ENCODE peak calls at places on chromosomes 13 and 19, in four cellular contexts. One of them, this sample, is unnamed.
A peak's percentile ranks its signal among the peaks of the same experiment; 100 is the strongest.

GRCh38 chr13:94705081-94705751 is 7.1 kb downstream of the SOX21 start:
- DNase-seq in tibial nerve: no peak
- DNase-seq in colonic mucosa: no peak
- DNase-seq in IMR-90: no peak
- DNase-seq in this sample: no peak

GRCh38 chr19:49890349-49891311 is 6.1 kb downstream of the IL4I1 start:
- DNase-seq in tibial nerve: no peak
- DNase-seq in colonic mucosa: peak; percentile 69
- DNase-seq in IMR-90: no peak
- DNase-seq in this sample: peak; percentile 78

GRCh38 chr13:100490692-100491091 is 97.9 kb downstream of the GGACT start:
- DNase-seq in IMR-90: no peak
- DNase-seq in tibial nerve: no peak
- DNase-seq in colonic mucosa: no peak
- DNase-seq in this sample: no peak

GRCh38 chr19:44653977-44654784 is 10.5 kb downstream of the PVR start:
- DNase-seq in IMR-90: peak; percentile 43
- DNase-seq in tibial nerve: peak; percentile 61
- DNase-seq in colonic mucosa: peak; percentile 87
- DNase-seq in this sample: peak; percentile 86

GRCh38 chr19:42552086-42553065 is 24.1 kb upstream of the CEACAM1 start:
- DNase-seq in tibial nerve: no peak
- DNase-seq in IMR-90: no peak
- DNase-seq in colonic mucosa: no peak
- DNase-seq in this sample: no peak

GRCh38 chr13:106089251-106089940 is 446.1 kb downstream of the EFNB2 start:
- DNase-seq in colonic mucosa: no peak
- DNase-seq in IMR-90: no peak
- DNase-seq in tibial nerve: no peak
- DNase-seq in this sample: no peak

GRCh38 chr13:39616087-39616694 is 13.2 kb upstream of the LHFPL6 start:
- DNase-seq in IMR-90: peak; percentile 68
- DNase-seq in tibial nerve: no peak
- DNase-seq in colonic mucosa: peak; percentile 49
- DNase-seq in this sample: peak; percentile 58

GRCh38 chr13:98311200-98311548 is 134.1 kb upstream of the RNF113B start:
- DNase-seq in tibial nerve: no peak
- DNase-seq in colonic mucosa: no peak
- DNase-seq in IMR-90: no peak
- DNase-seq in this sample: no peak

GRCh38 chr13:59510377-59510776 is 653.4 kb downstream of the DIAPH3 start:
- DNase-seq in colonic mucosa: no peak
- DNase-seq in tibial nerve: no peak
- DNase-seq in IMR-90: no peak
- DNase-seq in this sample: no peak

GRCh38 chr13:43529796-43530195 is 257.0 kb downstream of the ENOX1 start:
- DNase-seq in IMR-90: no peak
- DNase-seq in tibial nerve: no peak
- DNase-seq in colonic mucosa: no peak
- DNase-seq in this sample: no peak

GRCh38 chr19:2497186-2497585 is 21.3 kb downstream of the GADD45B start:
- DNase-seq in IMR-90: no peak
- DNase-seq in tibial nerve: no peak
- DNase-seq in colonic mucosa: no peak
- DNase-seq in this sample: no peak

GRCh38 chr19:2034729-2035589 is 16.1 kb downstream of the MKNK2 start:
- DNase-seq in colonic mucosa: peak; percentile 91
- DNase-seq in tibial nerve: peak; percentile 53
- DNase-seq in IMR-90: peak; percentile 8
- DNase-seq in this sample: peak; percentile 93

GRCh38 chr19:53881482-53882390 is at the start of gene PRKCG:
- DNase-seq in tibial nerve: no peak
- DNase-seq in colonic mucosa: peak; percentile 52
- DNase-seq in IMR-90: no peak
- DNase-seq in this sample: peak; percentile 76

GRCh38 chr19:29705706-29706105 is 9.4 kb downstream of the C19orf12 start:
- DNase-seq in IMR-90: no peak
- DNase-seq in tibial nerve: no peak
- DNase-seq in colonic mucosa: no peak
- DNase-seq in this sample: no peak

GRCh38 chr19:57803265-57803593 is 11.5 kb downstream of the ZNF552 start:
- DNase-seq in IMR-90: no peak
- DNase-seq in colonic mucosa: no peak
- DNase-seq in tibial nerve: no peak
- DNase-seq in this sample: no peak

GRCh38 chr19:11722414-11722813 is 16.3 kb downstream of the ZNF823 start:
- DNase-seq in tibial nerve: no peak
- DNase-seq in IMR-90: no peak
- DNase-seq in colonic mucosa: no peak
- DNase-seq in this sample: no peak

DNA sequence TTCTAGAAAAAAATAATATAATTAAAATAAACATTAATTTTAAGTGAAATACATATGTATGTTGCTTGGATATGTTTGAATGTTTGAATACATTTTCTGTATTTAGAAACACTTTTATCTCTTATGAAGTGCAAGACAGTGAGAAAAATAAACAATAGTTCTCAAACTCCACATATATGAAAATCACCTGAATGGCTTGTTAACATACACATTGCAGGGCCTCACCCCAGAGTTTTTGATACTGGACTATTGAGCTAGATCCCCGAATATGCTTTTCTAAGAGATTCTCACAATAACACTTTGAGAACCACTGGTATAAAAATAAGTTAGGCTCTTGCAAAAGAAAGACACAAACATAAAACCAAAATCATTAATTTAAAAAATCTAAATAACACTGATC is 1570.3 kb upstream of the PRR20A start:
- DNase-seq in colonic mucosa: no peak
- DNase-seq in IMR-90: no peak
- DNase-seq in tibial nerve: no peak
- DNase-seq in this sample: no peak
- H3K4me1 ChIP-seq in colonic mucosa: no peaks in the 10 kb centered on the region
- H3K4me1 ChIP-seq in IMR-90: no peaks in the 10 kb centered on the region
- H3K4me1 ChIP-seq in tibial nerve: no peaks in the 10 kb centered on the region
- H3K4me1 ChIP-seq in this sample: no peaks in the 10 kb centered on the region

DNA sequence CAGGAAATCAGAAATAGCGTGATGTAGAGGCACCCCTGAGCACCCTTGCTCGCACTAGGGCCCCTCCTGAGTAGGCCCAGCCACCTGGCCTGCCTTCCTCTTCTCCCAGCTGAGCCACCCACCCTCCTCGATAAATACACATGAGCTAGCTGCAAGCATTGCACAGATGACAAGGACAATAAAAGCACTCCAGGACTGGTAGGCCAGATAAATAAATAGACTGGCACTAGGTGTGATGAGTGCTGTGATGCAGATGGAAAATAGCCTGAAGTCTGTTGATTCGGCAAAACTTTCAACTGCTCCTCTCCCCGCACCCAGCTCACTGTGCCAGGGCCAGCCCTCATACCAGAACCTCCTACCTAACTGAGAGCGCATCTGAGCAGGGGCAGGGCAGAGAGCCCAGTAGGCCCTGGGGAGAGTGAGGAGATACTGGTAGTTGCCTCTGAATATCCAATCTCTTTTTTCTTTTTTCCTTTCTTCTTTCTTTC is 54.5 kb upstream of the GPI start:
- DNase-seq in colonic mucosa: peak; percentile 68
- DNase-seq in IMR-90: no peak
- DNase-seq in tibial nerve: no peak
- DNase-seq in this sample: peak; percentile 65
- H3K4me3 ChIP-seq in colonic mucosa: no peak overlapping the region
- H3K4me3 ChIP-seq in IMR-90: no peak overlapping the region
- H3K4me3 ChIP-seq in tibial nerve: no peak overlapping the region
- H3K4me3 ChIP-seq in this sample: no peak overlapping the region

GRCh38 chr19:10417598-10418280 is 2.6 kb upstream of the PDE4A start:
- DNase-seq in colonic mucosa: no peak
- DNase-seq in tibial nerve: no peak
- DNase-seq in IMR-90: no peak
- DNase-seq in this sample: no peak

GRCh38 chr19:10419200-10419645 is 1.1 kb upstream of the PDE4A start:
- DNase-seq in tibial nerve: no peak
- DNase-seq in IMR-90: no peak
- DNase-seq in colonic mucosa: no peak
- DNase-seq in this sample: no peak

GRCh38 chr19:10416380-10417257 is 3.7 kb upstream of the PDE4A start:
- DNase-seq in IMR-90: peak; percentile 90
- DNase-seq in colonic mucosa: peak; percentile 84
- DNase-seq in tibial nerve: peak; percentile 47
- DNase-seq in this sample: peak; percentile 92

GRCh38 chr19:10419646-10420443 is 493 bp upstream of the PDE4A start:
- DNase-seq in IMR-90: peak; percentile 61
- DNase-seq in tibial nerve: no peak
- DNase-seq in colonic mucosa: no peak
- DNase-seq in this sample: no peak

GRCh38 chr19:10418281-10419199 is 1.8 kb upstream of the PDE4A start:
- DNase-seq in colonic mucosa: no peak
- DNase-seq in IMR-90: no peak
- DNase-seq in tibial nerve: no peak
- DNase-seq in this sample: no peak
- TF ChIP-seq CTCF in colonic mucosa: no peak
- TF ChIP-seq CTCF in IMR-90: no peak
- TF ChIP-seq CTCF in tibial nerve: no peak
- TF ChIP-seq CTCF in this sample: no peak

GRCh38 chr19:35292986-35293732 is 1.2 kb downstream of the MAG start:
- DNase-seq in tibial nerve: no peak
- DNase-seq in IMR-90: no peak
- DNase-seq in colonic mucosa: no peak
- DNase-seq in this sample: no peak
- H3K4me1 ChIP-seq in tibial nerve: peaks cover 7% of the 10 kb centered on the region
- H3K4me1 ChIP-seq in IMR-90: no peaks in the 10 kb centered on the region
- H3K4me1 ChIP-seq in colonic mucosa: no peaks in the 10 kb centered on the region
- H3K4me1 ChIP-seq in this sample: no peaks in the 10 kb centered on the region

DNA sequence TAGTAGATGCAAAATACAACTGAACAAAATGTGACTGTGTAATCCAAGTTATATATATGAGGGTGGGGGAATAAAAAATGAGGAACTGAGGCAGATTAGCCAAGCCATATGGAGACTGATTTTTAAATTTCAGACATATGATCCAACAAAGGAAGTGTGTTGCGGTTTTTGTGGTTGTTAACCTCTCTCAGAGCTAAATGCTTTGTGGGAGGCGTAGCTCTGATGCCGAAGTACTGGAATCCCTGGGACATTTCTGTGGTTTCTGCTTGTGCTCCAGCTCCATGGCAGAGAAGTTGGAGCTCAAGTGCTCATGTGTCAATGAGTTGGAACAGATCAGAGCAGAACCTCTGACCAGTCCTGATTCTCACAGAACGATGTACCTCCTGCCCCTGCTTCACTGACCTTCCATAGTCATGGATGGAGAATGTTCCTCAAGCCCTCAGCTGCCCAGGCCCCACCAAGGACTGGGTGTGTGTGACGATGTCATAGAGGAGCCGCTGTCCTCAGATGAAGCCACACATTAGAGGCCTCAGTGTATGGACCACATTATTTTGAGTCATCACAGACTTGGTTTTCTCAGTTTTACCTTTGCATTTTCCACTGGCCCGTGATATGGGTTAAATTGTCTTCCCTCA is 107.6 kb downstream of the SOX1 start:
- DNase-seq in IMR-90: no peak
- DNase-seq in tibial nerve: no peak
- DNase-seq in colonic mucosa: no peak
- DNase-seq in this sample: no peak
- H3K4me3 ChIP-seq in IMR-90: no peak overlapping the region
- H3K4me3 ChIP-seq in tibial nerve: no peak overlapping the region
- H3K4me3 ChIP-seq in colonic mucosa: no peak overlapping the region
- H3K4me3 ChIP-seq in this sample: no peak overlapping the region

GRCh38 chr19:56309511-56310185 is 5.0 kb downstream of the ZSCAN5A start:
- DNase-seq in IMR-90: peak; percentile 4
- DNase-seq in colonic mucosa: peak; percentile 48
- DNase-seq in tibial nerve: no peak
- DNase-seq in this sample: peak; percentile 57
- TF ChIP-seq CTCF in IMR-90: peak; percentile 78
- TF ChIP-seq CTCF in colonic mucosa: peak; percentile 71
- TF ChIP-seq CTCF in tibial nerve: peak; percentile 24
- TF ChIP-seq CTCF in this sample: peak; percentile 68